ENCODE peak calls at places on chromosomes 4 and X, in five cellular contexts. Z, G, F, W and S are unnamed samples.

GRCh38 chr4:53563824-53564223 is 27.5 kb downstream of the LNX1 start:
- DNase-seq in Z (no peak), W (no peak), G (peak), F (no peak), S (no peak)

GRCh38 chr4:139144161-139144859 is 32.7 kb downstream of the ELF2 start:
- DNase-seq in W (no peak), G (no peak), Z (no peak), F (no peak), S (no peak)

GRCh38 chr4:167020410-167020809 is 213.9 kb downstream of the SPOCK3 start:
- DNase-seq in W (no peak), F (peak), Z (no peak), G (no peak), S (no peak)

GRCh38 chr4:152894673-152895072 is 41.5 kb upstream of the FHDC1 start:
- DNase-seq in F (no peak), W (no peak), Z (peak), G (no peak), S (no peak)

GRCh38 chr4:140637836-140638235 is 69.1 kb upstream of the UCP1 start:
- DNase-seq in F (peak), G (no peak), Z (peak), W (no peak), S (peak)

GRCh38 chrX:56314334-56314733 is 82.2 kb downstream of the KLF8 start:
- DNase-seq in G (no peak), Z (no peak), W (no peak), F (no peak), S (no peak)

GRCh38 chrX:137574102-137574783 is 8.3 kb downstream of the ZIC3 start:
- DNase-seq in F (no peak), G (no peak), W (peak), Z (no peak), S (no peak)

GRCh38 chr4:168880811-168881595 is 129.1 kb downstream of the CBR4 start:
- DNase-seq in F (peak), G (peak), Z (no peak), W (no peak), S (no peak)

GRCh38 chr4:98377626-98378025 is 116.4 kb downstream of the RAP1GDS1 start:
- DNase-seq in F (no peak), W (no peak), G (no peak), Z (no peak), S (no peak)

GRCh38 chr4:48557478-48557877 is 67.4 kb downstream of the ZAR1 start:
- DNase-seq in W (no peak), G (no peak), Z (no peak), F (no peak), S (peak)

GRCh38 chr4:39732728-39733127 is 34.8 kb downstream of the UBE2K start:
- DNase-seq in F (no peak), Z (no peak), W (peak), G (no peak), S (no peak)

GRCh38 chr4:38106301-38106700 is 146.1 kb downstream of the PTTG2 start:
- DNase-seq in G (no peak), F (no peak), Z (no peak), W (no peak), S (no peak)

GRCh38 chr4:137180349-137180748 is 351.9 kb downstream of the PCDH18 start:
- DNase-seq in W (no peak), F (no peak), G (no peak), Z (peak), S (no peak)

GRCh38 chr4:164731827-164732474 is 22.0 kb upstream of the SMIM31 start:
- DNase-seq in Z (peak), G (peak), W (peak), F (peak), S (peak)

GRCh38 chrX:12791253-12792228 is at the start of gene PRPS2:
- DNase-seq in G (no peak), Z (no peak), F (peak), W (peak), S (peak)

GRCh38 chr4:35739305-35739704 is 505.0 kb downstream of the ARAP2 start:
- DNase-seq in Z (no peak), W (no peak), G (no peak), F (no peak), S (no peak)

GRCh38 chrX:31580227-31580626 is 508.4 kb upstream of the FTHL17 start:
- DNase-seq in W (no peak), Z (no peak), G (no peak), F (no peak), S (no peak)

GRCh38 chr4:166228112-166228511 is 355.1 kb downstream of the TLL1 start:
- DNase-seq in W (no peak), F (no peak), Z (no peak), G (no peak), S (no peak)

GRCh38 chr4:46594658-46595057 is 204.7 kb upstream of the GABRA2 start:
- DNase-seq in G (no peak), W (no peak), F (no peak), Z (no peak), S (no peak)

GRCh38 chr4:47002593-47002992 is 9.2 kb upstream of the GABRA4 start:
- DNase-seq in G (no peak), Z (no peak), F (no peak), W (no peak), S (no peak)

GRCh38 chrX:29466441-29466840 is 748.9 kb upstream of the MAGEB2 start:
- DNase-seq in Z (no peak), F (no peak), W (no peak), G (no peak), S (no peak)

GRCh38 chr4:183905081-183905592 is at the start of gene STOX2:
- DNase-seq in W (peak), Z (no peak), G (no peak), F (peak), S (no peak)

GRCh38 chrX:38929966-38930421 is 128.7 kb downstream of the MID1IP1 start:
- DNase-seq in G (no peak), Z (no peak), F (no peak), W (no peak), S (no peak)

GRCh38 chr4:6779667-6780565 is 2.6 kb upstream of the KIAA0232 start:
- DNase-seq in Z (no peak), F (peak), W (no peak), G (no peak), S (no peak)

GRCh38 chrX:71367396-71367795 is 1.2 kb downstream of the TAF1 start:
- DNase-seq in Z (no peak), F (no peak), W (no peak), G (no peak), S (peak)

GRCh38 chr4:172142331-172142738 is 329.1 kb downstream of the GALNTL6 start:
- DNase-seq in Z (no peak), G (no peak), W (no peak), F (no peak), S (no peak)

DNA sequence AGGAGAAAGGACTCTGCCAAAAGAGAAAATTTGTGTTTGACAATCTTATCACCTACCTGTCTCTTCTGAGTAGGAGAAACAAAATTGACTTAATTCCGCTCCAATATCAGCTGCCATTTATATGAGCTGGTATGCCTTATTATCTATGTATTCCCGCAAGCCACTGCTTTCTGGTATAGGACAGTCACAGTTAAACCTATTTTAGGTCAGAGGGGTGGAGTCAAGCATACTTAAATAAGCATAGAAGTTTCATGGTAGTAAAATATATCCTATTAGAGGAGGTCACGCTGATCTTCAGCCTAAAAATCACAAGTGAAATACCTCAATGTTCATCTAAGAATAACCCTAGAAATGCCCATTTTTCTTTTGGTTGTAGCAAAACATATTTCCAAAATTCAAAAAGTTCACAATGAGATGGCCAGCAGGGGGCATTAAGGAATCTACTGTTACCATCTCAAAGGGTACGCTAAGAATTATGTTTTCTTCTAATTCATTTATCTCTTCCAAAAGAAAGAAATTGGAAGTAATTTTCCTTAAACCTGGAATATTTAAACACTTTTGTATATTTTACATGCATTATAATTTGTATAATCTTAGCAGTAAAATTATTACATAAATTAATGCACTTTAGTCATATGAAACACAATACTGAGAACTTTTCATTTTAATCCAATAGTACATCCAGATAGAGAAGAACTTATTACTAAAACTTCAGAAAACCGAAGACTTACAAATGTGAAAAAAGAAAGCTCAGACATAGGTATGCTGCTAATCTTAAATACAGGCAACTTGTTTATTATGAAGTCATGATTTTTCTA is 10.5 kb downstream of the PPAT start:
- DNase-seq in G (no peak), W (no peak), F (no peak), Z (no peak), S (peak)
- TF ChIP-seq SRF in G (no peak), W (no peak), F (no peak), Z (no peak), S (no peak)

GRCh38 chr4:160136021-160136420 is 1033.1 kb downstream of the RAPGEF2 start:
- DNase-seq in G (no peak), W (no peak), F (no peak), Z (no peak), S (no peak)
- TF ChIP-seq SRF in G (no peak), W (no peak), F (no peak), Z (no peak), S (no peak)

GRCh38 chrX:154532690-154533089 is 14.0 kb downstream of the G6PD start:
- DNase-seq in G (no peak), F (no peak), W (no peak), Z (no peak), S (no peak)
- TF ChIP-seq SRF in G (no peak), F (no peak), W (no peak), Z (no peak), S (no peak)

GRCh38 chrX:135497736-135498135 is 22.7 kb upstream of the INTS6L start:
- DNase-seq in Z (no peak), F (no peak), G (no peak), W (no peak), S (no peak)
- TF ChIP-seq SRF in Z (no peak), F (no peak), G (no peak), W (no peak), S (no peak)

DNA sequence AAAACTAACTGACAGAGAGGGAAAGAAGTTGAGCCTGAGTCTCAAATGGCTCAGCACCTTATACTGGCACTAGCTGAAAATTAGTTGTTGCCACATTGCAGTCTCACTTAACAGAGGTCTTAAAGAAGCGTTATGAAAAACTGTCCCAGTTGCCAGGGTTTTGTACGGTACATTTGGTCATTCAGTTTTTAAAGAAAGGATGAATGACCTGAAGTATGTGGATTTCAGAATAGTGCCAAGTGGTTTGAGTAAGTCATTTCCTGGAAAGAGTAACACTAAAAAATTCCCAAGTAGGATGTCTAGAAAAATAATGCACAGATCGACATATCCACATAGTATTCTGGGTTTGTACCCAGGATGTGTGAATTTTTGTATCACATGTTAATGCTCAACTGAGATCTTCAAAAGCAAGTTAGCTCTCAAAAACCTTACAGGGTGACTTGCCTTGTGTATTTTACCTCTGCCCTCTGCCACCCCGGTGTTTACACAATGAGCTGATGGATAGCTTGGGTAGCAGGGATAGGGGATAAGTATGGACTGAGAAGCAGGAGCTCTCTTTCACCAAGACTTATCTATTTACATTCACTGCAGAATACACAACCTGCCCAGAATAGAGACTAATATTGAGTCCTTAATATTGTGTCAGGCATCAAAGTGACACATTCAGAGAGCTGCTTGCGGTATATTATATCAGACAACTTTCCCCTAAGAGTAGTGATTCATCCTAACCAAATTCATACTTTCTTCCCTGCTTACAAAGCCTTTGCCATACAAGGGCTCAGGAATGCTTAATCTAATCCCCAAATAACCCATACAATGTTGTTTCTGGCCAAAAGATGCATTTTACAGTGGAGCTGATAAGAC is 1075.8 kb upstream of the PABPC4L start:
- DNase-seq in F (no peak), G (no peak), Z (no peak), W (no peak), S (no peak)
- TF ChIP-seq SRF in F (no peak), G (no peak), Z (no peak), W (no peak), S (no peak)

DNA sequence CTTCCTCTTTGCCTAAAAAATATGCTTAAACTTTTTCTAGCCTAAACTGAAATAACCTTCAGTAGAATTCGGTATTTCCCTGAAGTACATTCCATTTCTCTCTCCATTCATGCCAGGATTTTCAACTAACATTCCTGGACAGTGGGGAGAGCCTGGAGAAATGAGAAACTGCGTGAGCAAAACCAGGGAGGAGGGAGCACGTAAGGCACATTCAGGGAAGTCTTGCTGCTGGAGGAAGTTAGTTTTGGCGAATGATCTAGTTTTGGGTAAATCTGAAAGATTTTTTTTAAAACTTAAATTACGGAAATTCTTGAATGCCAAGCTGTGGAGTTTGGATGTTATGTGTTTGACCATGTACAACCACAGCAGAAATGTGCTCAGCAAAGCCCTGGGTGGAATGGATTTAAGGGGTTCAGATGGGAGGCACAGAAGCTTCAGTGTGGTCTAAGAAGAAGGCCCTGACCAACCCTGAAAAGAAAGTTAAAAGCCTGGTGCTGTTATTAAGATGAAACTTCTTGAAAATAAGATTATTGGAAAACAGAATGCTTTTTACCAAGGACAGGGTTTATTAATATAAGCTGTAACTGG is 347.8 kb downstream of the ANK2 start:
- DNase-seq in Z (no peak), F (no peak), W (no peak), G (no peak), S (no peak)
- TF ChIP-seq SRF in Z (no peak), F (no peak), W (no peak), G (no peak), S (no peak)

GRCh38 chr4:108493596-108493931 is 126.8 kb upstream of the RPL34 start:
- DNase-seq in F (no peak), G (no peak), W (no peak), Z (no peak), S (no peak)

GRCh38 chr4:108498925-108499324 is 121.5 kb upstream of the RPL34 start:
- DNase-seq in F (no peak), Z (no peak), G (no peak), W (no peak), S (no peak)

DNA sequence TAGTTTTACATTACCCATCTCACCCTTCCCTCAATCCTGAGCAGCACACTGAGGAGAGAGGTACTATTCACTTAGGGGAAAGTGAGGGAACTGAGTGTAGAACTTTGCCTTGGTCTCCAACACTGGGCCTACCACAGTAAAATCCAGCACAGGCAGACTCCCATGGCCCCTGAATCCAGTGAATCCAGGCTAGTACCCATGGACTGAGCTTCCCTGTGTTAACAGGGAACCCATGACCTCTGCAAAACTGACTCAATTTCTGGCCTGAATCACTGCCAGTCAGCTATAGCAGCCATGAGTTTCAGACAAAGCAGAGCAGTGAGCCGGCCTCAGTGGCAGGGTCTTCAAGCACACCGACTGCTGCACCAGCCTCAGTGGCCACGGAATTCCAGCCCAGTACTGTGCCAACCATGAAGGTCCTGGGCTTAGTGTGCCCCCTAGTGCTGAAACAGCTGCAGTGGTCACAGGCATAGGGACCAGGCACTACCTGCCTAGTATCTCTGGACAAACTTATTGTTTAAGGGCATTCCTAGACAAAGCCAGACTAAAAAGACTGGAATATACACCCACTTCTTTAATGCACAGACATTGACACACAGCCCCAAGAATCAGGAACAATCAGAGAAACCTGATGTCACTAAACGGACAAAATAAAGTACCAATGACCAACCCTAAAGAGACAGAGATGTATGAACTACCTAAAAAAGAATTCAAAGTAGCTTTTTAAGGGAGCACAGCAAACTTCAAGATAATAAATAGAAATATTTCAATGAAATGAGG is 127.4 kb upstream of the RPL34 start:
- DNase-seq in Z (peak), G (no peak), F (peak), W (peak), S (peak)
- TF ChIP-seq SRF in Z (no peak), G (no peak), F (no peak), W (no peak), S (no peak)

GRCh38 chr4:8495803-8496202 is 55.2 kb downstream of the TRMT44 start:
- DNase-seq in W (no peak), Z (no peak), G (no peak), F (no peak), S (peak)
- TF ChIP-seq SRF in W (no peak), Z (no peak), G (no peak), F (no peak), S (no peak)

GRCh38 chrX:119062750-119063374 is 9.9 kb upstream of the CT47C1 start:
- DNase-seq in W (no peak), F (no peak), Z (no peak), G (no peak), S (peak)
- TF ChIP-seq SRF in W (no peak), F (no peak), Z (no peak), G (no peak), S (no peak)

DNA sequence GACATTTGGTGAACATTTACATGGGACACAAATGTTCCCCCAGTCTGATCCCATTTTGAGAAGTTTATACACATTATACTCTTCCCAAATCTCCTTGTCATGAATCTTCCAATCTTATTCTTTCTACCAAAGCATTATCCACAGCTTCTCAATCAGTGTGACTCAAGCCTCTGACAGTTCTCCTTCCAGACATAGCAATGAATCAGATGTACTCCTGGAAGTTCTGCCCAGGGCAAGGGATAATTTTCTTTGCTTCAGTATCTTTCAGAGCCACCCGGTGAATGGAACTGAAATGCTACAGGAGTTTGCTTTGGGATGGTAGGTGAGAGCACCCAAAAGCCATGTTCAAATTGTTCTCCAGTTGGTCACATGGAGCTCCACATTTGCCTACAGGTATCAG is 145.5 kb downstream of the ANXA5 start:
- DNase-seq in F (no peak), W (no peak), Z (no peak), G (no peak), S (no peak)
- TF ChIP-seq SRF in F (no peak), W (no peak), Z (no peak), G (no peak), S (no peak)